ENCODE peak calls at places on chromosomes 6 and 20, in six cellular contexts. One of them, this sample, is unnamed.
A peak's percentile ranks its signal among the peaks of the same experiment; 100 is the strongest.

GRCh38 chr20:63320041-63320511 is 27.1 kb downstream of the COL20A1 start:
- DNase-seq in anterior cingulate cortex: no peak
- DNase-seq in esophagus squamous epithelium: no peak
- DNase-seq in neuronal stem cell: no peak
- DNase-seq in T-cell: no peak
- DNase-seq in T-helper 2 cell: no peak
- DNase-seq in this sample: no peak

GRCh38 chr6:37525460-37526357 is 26.0 kb upstream of the CCDC167 start:
- DNase-seq in anterior cingulate cortex: no peak
- DNase-seq in esophagus squamous epithelium: no peak
- DNase-seq in neuronal stem cell: no peak
- DNase-seq in T-cell: no peak
- DNase-seq in T-helper 2 cell: no peak
- DNase-seq in this sample: peak; percentile 47

GRCh38 chr6:166738778-166739654 is 112.0 kb upstream of the RPS6KA2 start:
- DNase-seq in anterior cingulate cortex: no peak
- DNase-seq in esophagus squamous epithelium: no peak
- DNase-seq in neuronal stem cell: no peak
- DNase-seq in T-cell: no peak
- DNase-seq in T-helper 2 cell: no peak
- DNase-seq in this sample: no peak

GRCh38 chr6:169016758-169017157 is 236.9 kb downstream of the THBS2 start:
- DNase-seq in anterior cingulate cortex: no peak
- DNase-seq in esophagus squamous epithelium: no peak
- DNase-seq in neuronal stem cell: no peak
- DNase-seq in T-cell: no peak
- DNase-seq in T-helper 2 cell: no peak
- DNase-seq in this sample: no peak

GRCh38 chr6:46691052-46691451 is 3.4 kb downstream of the TDRD6 start:
- DNase-seq in anterior cingulate cortex: no peak
- DNase-seq in esophagus squamous epithelium: no peak
- DNase-seq in neuronal stem cell: no peak
- DNase-seq in T-cell: no peak
- DNase-seq in T-helper 2 cell: no peak
- DNase-seq in this sample: no peak

GRCh38 chr6:160069050-160069454 is 52.6 kb upstream of the SLC22A1 start:
- DNase-seq in anterior cingulate cortex: no peak
- DNase-seq in esophagus squamous epithelium: no peak
- DNase-seq in neuronal stem cell: no peak
- DNase-seq in T-cell: peak; percentile 13
- DNase-seq in T-helper 2 cell: no peak
- DNase-seq in this sample: no peak

GRCh38 chr6:6210994-6211393 is 109.5 kb downstream of the F13A1 start:
- DNase-seq in anterior cingulate cortex: no peak
- DNase-seq in esophagus squamous epithelium: no peak
- DNase-seq in neuronal stem cell: no peak
- DNase-seq in T-cell: no peak
- DNase-seq in T-helper 2 cell: no peak
- DNase-seq in this sample: no peak

GRCh38 chr6:13653296-13653695 is 38.2 kb downstream of the NOL7 start:
- DNase-seq in anterior cingulate cortex: no peak
- DNase-seq in esophagus squamous epithelium: no peak
- DNase-seq in neuronal stem cell: no peak
- DNase-seq in T-cell: no peak
- DNase-seq in T-helper 2 cell: no peak
- DNase-seq in this sample: peak; percentile 69

GRCh38 chr6:1672379-1672778 is 62.7 kb downstream of the FOXC1 start:
- DNase-seq in anterior cingulate cortex: no peak
- DNase-seq in esophagus squamous epithelium: no peak
- DNase-seq in neuronal stem cell: no peak
- DNase-seq in T-cell: no peak
- DNase-seq in T-helper 2 cell: no peak
- DNase-seq in this sample: no peak

GRCh38 chr20:44248420-44248759 is 1.3 kb downstream of the GDAP1L1 start:
- DNase-seq in anterior cingulate cortex: no peak
- DNase-seq in esophagus squamous epithelium: no peak
- DNase-seq in neuronal stem cell: no peak
- DNase-seq in T-cell: no peak
- DNase-seq in T-helper 2 cell: no peak
- DNase-seq in this sample: no peak

GRCh38 chr20:57560554-57561355 is at the start of gene PCK1:
- DNase-seq in anterior cingulate cortex: no peak
- DNase-seq in esophagus squamous epithelium: no peak
- DNase-seq in neuronal stem cell: no peak
- DNase-seq in T-cell: no peak
- DNase-seq in T-helper 2 cell: no peak
- DNase-seq in this sample: no peak

GRCh38 chr6:44034391-44034861 is 92.8 kb downstream of the MRPL14 start:
- DNase-seq in anterior cingulate cortex: no peak
- DNase-seq in esophagus squamous epithelium: no peak
- DNase-seq in neuronal stem cell: no peak
- DNase-seq in T-cell: no peak
- DNase-seq in T-helper 2 cell: no peak
- DNase-seq in this sample: no peak

GRCh38 chr20:5041433-5041832 is 40.1 kb upstream of the SLC23A2 start:
- DNase-seq in anterior cingulate cortex: no peak
- DNase-seq in esophagus squamous epithelium: no peak
- DNase-seq in neuronal stem cell: no peak
- DNase-seq in T-cell: no peak
- DNase-seq in T-helper 2 cell: no peak
- DNase-seq in this sample: no peak

GRCh38 chr6:167400482-167401138 is 75.7 kb downstream of the TTLL2 start:
- DNase-seq in anterior cingulate cortex: no peak
- DNase-seq in esophagus squamous epithelium: no peak
- DNase-seq in neuronal stem cell: no peak
- DNase-seq in T-cell: no peak
- DNase-seq in T-helper 2 cell: no peak
- DNase-seq in this sample: no peak

GRCh38 chr6:149614352-149614751 is 34.2 kb downstream of the KATNA1 start:
- DNase-seq in anterior cingulate cortex: no peak
- DNase-seq in esophagus squamous epithelium: no peak
- DNase-seq in neuronal stem cell: no peak
- DNase-seq in T-cell: no peak
- DNase-seq in T-helper 2 cell: no peak
- DNase-seq in this sample: no peak

GRCh38 chr6:111663232-111663631 is 57.6 kb upstream of the TRAF3IP2 start:
- DNase-seq in anterior cingulate cortex: peak; percentile 48
- DNase-seq in esophagus squamous epithelium: no peak
- DNase-seq in neuronal stem cell: no peak
- DNase-seq in T-cell: no peak
- DNase-seq in T-helper 2 cell: no peak
- DNase-seq in this sample: no peak

GRCh38 chr6:124158024-124158423 is 354.4 kb downstream of the NKAIN2 start:
- DNase-seq in anterior cingulate cortex: no peak
- DNase-seq in esophagus squamous epithelium: no peak
- DNase-seq in neuronal stem cell: no peak
- DNase-seq in T-cell: no peak
- DNase-seq in T-helper 2 cell: no peak
- DNase-seq in this sample: no peak

GRCh38 chr20:19936801-19937583 is 80.2 kb upstream of the NAA20 start:
- DNase-seq in anterior cingulate cortex: no peak
- DNase-seq in esophagus squamous epithelium: no peak
- DNase-seq in neuronal stem cell: no peak
- DNase-seq in T-cell: peak; percentile 7
- DNase-seq in T-helper 2 cell: peak; percentile 6
- DNase-seq in this sample: peak; percentile 83

GRCh38 chr6:16760536-16761468 is at the start of gene ATXN1:
- DNase-seq in anterior cingulate cortex: peak; percentile 43
- DNase-seq in esophagus squamous epithelium: no peak
- DNase-seq in neuronal stem cell: peak; percentile 55
- DNase-seq in T-cell: no peak
- DNase-seq in T-helper 2 cell: peak; percentile 37
- DNase-seq in this sample: peak; percentile 70

GRCh38 chr20:47843886-47844567 is 58.7 kb upstream of the SULF2 start:
- DNase-seq in anterior cingulate cortex: no peak
- DNase-seq in esophagus squamous epithelium: no peak
- DNase-seq in neuronal stem cell: no peak
- DNase-seq in T-cell: no peak
- DNase-seq in T-helper 2 cell: no peak
- DNase-seq in this sample: no peak

GRCh38 chr6:37289931-37290330 is 32.0 kb upstream of the TMEM217 start:
- DNase-seq in anterior cingulate cortex: no peak
- DNase-seq in esophagus squamous epithelium: no peak
- DNase-seq in neuronal stem cell: no peak
- DNase-seq in T-cell: no peak
- DNase-seq in T-helper 2 cell: peak; percentile 4
- DNase-seq in this sample: no peak

GRCh38 chr6:16602035-16602434 is 159.2 kb downstream of the ATXN1 start:
- DNase-seq in anterior cingulate cortex: no peak
- DNase-seq in esophagus squamous epithelium: no peak
- DNase-seq in neuronal stem cell: no peak
- DNase-seq in T-cell: no peak
- DNase-seq in T-helper 2 cell: no peak
- DNase-seq in this sample: no peak

This sample was measured in dermis blood vessel endothelial cell.